ENCODE peak calls at places on chromosomes 3 and 15, in ten cellular contexts. I is transverse colon, W is body of pancreas, Q is prostate gland, H is HCT116, U is adrenal gland, L is GM12878, O is uterus, Y is esophagus squamous epithelium, C is esophagus muscularis mucosa. J is an unnamed sample.

GRCh38 chr15:94259863-94260262 is 28.5 kb downstream of the MCTP2 start:
- DNase-seq in H (no peak), I (no peak), O (no peak), W (no peak), Q (no peak), Y (no peak), U (no peak), L (no peak), C (no peak), J (no peak)

GRCh38 chr3:70818145-70818544 is 505.7 kb upstream of the MDFIC2 start:
- DNase-seq in W (peak; percentile 24), I (no peak), U (no peak), Y (no peak), O (no peak), L (no peak), Q (no peak), C (no peak), H (no peak), J (no peak)

GRCh38 chr15:76566276-76566675 is 229.7 kb downstream of the ISL2 start:
- DNase-seq in L (no peak), O (no peak), C (no peak), U (no peak), Q (no peak), I (no peak), W (no peak), Y (no peak), H (no peak), J (no peak)

GRCh38 chr3:10596746-10597448 is 91.5 kb upstream of the ATP2B2 start:
- DNase-seq in O (no peak), H (no peak), Q (no peak), W (no peak), L (no peak), C (no peak), Y (no peak), U (no peak), I (no peak), J (no peak)

GRCh38 chr3:172152869-172153268 is 113.5 kb downstream of the FNDC3B start:
- DNase-seq in L (no peak), W (no peak), U (peak; percentile 70), H (no peak), C (no peak), Y (no peak), Q (no peak), O (no peak), I (no peak), J (no peak)

GRCh38 chr15:26628879-26629529 is 143.9 kb downstream of the GABRB3 start:
- DNase-seq in H (no peak), L (no peak), Q (peak; percentile 80), U (peak; percentile 71), Y (no peak), I (no peak), C (no peak), W (peak; percentile 67), O (peak; percentile 73), J (no peak)

GRCh38 chr3:24963762-24964625 is 464.1 kb upstream of the RARB start:
- DNase-seq in O (no peak), L (no peak), U (no peak), Q (no peak), C (no peak), H (peak; percentile 2), Y (no peak), I (no peak), W (no peak), J (no peak)

GRCh38 chr3:158005391-158006100 is 100.7 kb downstream of the SHOX2 start:
- DNase-seq in Y (no peak), U (no peak), O (no peak), W (no peak), Q (no peak), I (no peak), L (no peak), H (no peak), C (no peak), J (no peak)

GRCh38 chr3:194632211-194632982 is 822 bp downstream of the TMEM44 start:
- DNase-seq in O (no peak), W (no peak), H (no peak), C (no peak), Y (no peak), L (no peak), I (peak; percentile 73), Q (no peak), U (peak; percentile 26), J (peak; percentile 49)

GRCh38 chr3:194632983-194633348 is 253 bp downstream of the TMEM44 start:
- DNase-seq in L (no peak), I (peak; percentile 28), Q (no peak), C (no peak), U (no peak), H (no peak), W (no peak), O (peak; percentile 20), Y (no peak), J (peak; percentile 69)

GRCh38 chr3:194637066-194637465 is 3.8 kb upstream of the TMEM44 start:
- DNase-seq in L (no peak), Y (no peak), I (no peak), O (no peak), U (no peak), C (no peak), Q (no peak), W (no peak), H (no peak), J (no peak)

GRCh38 chr3:194631696-194632095 is 1.5 kb downstream of the TMEM44 start:
- DNase-seq in U (no peak), Q (no peak), O (no peak), L (no peak), C (no peak), H (no peak), I (no peak), Y (no peak), W (no peak), J (no peak)

DNA sequence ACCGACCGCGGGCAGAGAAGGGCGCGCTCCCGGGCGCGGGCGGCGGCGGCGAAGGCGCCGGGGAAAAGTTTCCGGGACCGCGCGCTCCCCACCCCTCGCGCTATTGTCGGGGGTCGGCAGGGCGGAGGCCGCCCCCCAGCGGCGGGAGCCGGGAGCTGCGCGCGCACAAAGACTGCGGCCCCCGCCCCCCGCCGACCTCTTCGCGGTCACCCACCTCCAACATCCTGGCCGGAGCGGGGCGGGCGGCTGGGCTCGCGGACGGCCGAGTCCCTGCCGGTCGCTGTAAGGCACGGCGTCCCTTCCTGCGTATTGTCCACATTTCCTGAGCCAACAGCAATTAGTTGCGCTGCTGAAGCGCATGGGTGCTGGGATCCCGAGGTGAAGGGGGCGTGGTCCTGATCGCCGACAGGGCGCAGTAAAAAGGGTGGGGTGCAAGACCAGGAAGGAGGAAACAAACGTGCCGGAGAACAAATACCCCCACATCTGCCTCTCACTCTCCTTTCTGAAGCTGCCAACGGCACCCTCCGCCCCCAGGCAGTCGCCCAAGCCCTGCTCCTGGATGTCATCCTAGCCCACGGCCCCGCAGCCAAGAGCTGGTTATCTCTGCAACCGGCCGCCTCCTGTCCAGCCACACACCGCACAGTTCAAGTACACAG is at the start of gene TMEM44:
- DNase-seq in L (peak; percentile 27), C (peak; percentile 94), Y (no peak), H (peak; percentile 72), W (peak; percentile 71), Q (peak; percentile 63), I (peak; percentile 90), O (peak; percentile 52), U (peak; percentile 65), J (peak; percentile 91)
- TF ChIP-seq POLR2A in L (peak; percentile 76), C (no peak), Y (no peak), H (peak; percentile 26), W (peak; percentile 37), Q (peak; percentile 60), I (peak; percentile 70), O (peak; percentile 46), U (no peak), J (peak; percentile 49)

GRCh38 chr3:179318876-179319275 is 4.0 kb upstream of the ZNF639 start:
- DNase-seq in C (no peak), Y (no peak), L (no peak), H (no peak), W (no peak), Q (no peak), I (no peak), O (no peak), U (no peak), J (no peak)

GRCh38 chr3:179324270-179324754 is 1.5 kb downstream of the ZNF639 start:
- DNase-seq in Q (no peak), Y (no peak), U (no peak), H (no peak), I (no peak), W (no peak), C (no peak), L (no peak), O (no peak), J (no peak)

GRCh38 chr3:179323197-179323901 is 518 bp downstream of the ZNF639 start:
- DNase-seq in W (peak; percentile 59), Q (peak; percentile 64), L (no peak), H (no peak), I (peak; percentile 69), Y (peak; percentile 9), C (no peak), O (peak; percentile 75), U (peak; percentile 77), J (peak; percentile 49)

GRCh38 chr3:179321585-179322322 is 1.1 kb upstream of the ZNF639 start:
- DNase-seq in U (peak; percentile 38), C (no peak), Q (no peak), I (peak; percentile 25), Y (no peak), W (peak; percentile 18), L (no peak), H (no peak), O (peak; percentile 37), J (no peak)

DNA sequence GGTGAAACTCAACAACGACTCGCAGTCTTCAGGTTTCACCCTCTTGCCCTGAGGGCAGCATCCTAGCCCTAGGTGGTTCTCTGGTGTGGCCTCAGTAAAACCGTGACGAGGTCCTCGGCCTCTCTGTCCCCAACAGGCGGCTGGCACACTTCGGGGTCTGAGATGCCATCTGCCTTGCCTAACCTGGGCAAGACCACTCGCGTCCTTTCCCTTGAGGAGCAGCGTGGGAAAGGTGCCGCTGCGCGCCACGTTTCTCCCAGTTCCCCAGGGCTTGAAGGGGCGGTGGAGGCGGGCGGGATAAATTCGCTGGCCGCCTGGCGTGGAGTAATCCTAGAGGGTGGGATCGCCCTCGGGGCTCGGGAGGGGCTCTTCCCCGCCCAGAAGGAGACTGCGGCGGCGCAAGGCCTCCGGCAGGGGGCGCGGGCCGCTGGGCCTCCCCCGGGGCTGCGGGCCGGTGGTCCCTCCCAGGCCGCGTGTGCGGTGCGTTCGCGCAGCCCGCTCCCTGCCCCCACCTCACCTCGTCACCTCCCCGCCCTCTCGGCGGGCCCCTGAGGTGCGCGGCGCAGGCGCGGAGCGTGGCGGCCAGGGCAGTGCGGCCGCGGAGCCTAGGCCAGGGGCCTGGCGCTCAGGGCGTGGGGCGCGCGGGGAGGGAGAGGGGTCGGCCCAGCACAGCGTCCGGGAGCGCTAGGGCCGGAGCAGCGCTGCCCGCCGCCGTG is at the start of gene ZNF639:
- DNase-seq in U (peak; percentile 88), Q (peak; percentile 64), I (peak; percentile 83), H (peak; percentile 76), W (peak; percentile 84), Y (peak; percentile 27), O (peak; percentile 90), C (peak; percentile 95), L (no peak), J (peak; percentile 90)
- TF ChIP-seq POLR2A in U (peak; percentile 75), Q (peak; percentile 46), I (no peak), H (peak; percentile 69), W (peak; percentile 23), Y (no peak), O (peak; percentile 90), C (peak; percentile 38), L (peak; percentile 81), J (peak; percentile 77)

GRCh38 chr15:74955017-74955416 is 1.6 kb downstream of the RPP25 start:
- DNase-seq in Q (no peak), H (no peak), L (no peak), Y (no peak), W (no peak), C (no peak), O (no peak), I (no peak), U (peak; percentile 27), J (no peak)

GRCh38 chr15:74957301-74958035 is 896 bp upstream of the RPP25 start:
- DNase-seq in Y (no peak), L (no peak), O (no peak), U (no peak), I (peak; percentile 67), H (no peak), W (no peak), Q (no peak), C (no peak), J (no peak)

GRCh38 chr15:74955796-74956647 is 550 bp downstream of the RPP25 start:
- DNase-seq in C (peak; percentile 94), U (peak; percentile 81), I (peak; percentile 88), Q (peak; percentile 52), H (no peak), L (no peak), W (peak; percentile 82), O (peak; percentile 69), Y (no peak), J (no peak)

GRCh38 chr15:74958320-74958907 is 1.8 kb upstream of the RPP25 start:
- DNase-seq in Y (no peak), Q (peak; percentile 25), O (no peak), C (no peak), I (peak; percentile 87), L (no peak), H (no peak), U (peak; percentile 50), W (peak; percentile 86), J (no peak)

GRCh38 chr15:74956648-74957300 is at the start of gene RPP25:
- DNase-seq in L (no peak), C (no peak), H (peak; percentile 78), W (peak; percentile 84), Y (no peak), Q (peak; percentile 65), U (peak; percentile 89), I (peak; percentile 91), O (peak; percentile 78), J (no peak)
- TF ChIP-seq POLR2A in L (peak; percentile 76), C (no peak), H (peak; percentile 84), W (peak; percentile 83), Y (peak; percentile 73), Q (peak; percentile 54), U (peak; percentile 61), I (peak; percentile 82), O (peak; percentile 61), J (no peak)

GRCh38 chr3:101861978-101862421 is 12.7 kb downstream of the NFKBIZ start:
- DNase-seq in H (no peak), L (no peak), O (no peak), Q (no peak), C (no peak), W (no peak), Y (no peak), I (no peak), U (no peak), J (no peak)
- TF ChIP-seq POLR2A in H (no peak), L (no peak), O (no peak), Q (no peak), C (no peak), W (no peak), Y (no peak), I (no peak), U (no peak), J (no peak)